ENCODE peak calls at places on chromosomes 5 and 9, in seven cellular contexts. G is left ventricle myocardium inferior, R is IMR-90, E is lower lobe of right lung, F is suprapubic skin, Z is ovary, J is keratinocyte. H is an unnamed sample.
A peak's percentile ranks its signal among the peaks of the same experiment; 100 is the strongest.

GRCh38 chr5:109701779-109702178 is 12.1 kb downstream of the MAN2A1 start:
- DNase-seq in G (no peak), R (peak; percentile 14), E (no peak), F (no peak), Z (no peak), J (no peak), H (no peak)

GRCh38 chr5:176173647-176174046 is 64.6 kb upstream of the SIMC1 start:
- DNase-seq in G (no peak), R (no peak), E (no peak), F (no peak), Z (no peak), J (no peak), H (no peak)

GRCh38 chr9:132244582-132245455 is 83.0 kb downstream of the NTNG2 start:
- DNase-seq in G (peak; percentile 40), R (no peak), E (peak; percentile 45), F (peak; percentile 80), Z (no peak), J (no peak), H (no peak)

GRCh38 chr9:133892193-133892920 is 99.8 kb downstream of the VAV2 start:
- DNase-seq in G (no peak), R (no peak), E (no peak), F (no peak), Z (no peak), J (no peak), H (no peak)

GRCh38 chr9:33166263-33167083 is 663 bp downstream of the B4GALT1 start:
- DNase-seq in G (peak; percentile 55), R (no peak), E (peak; percentile 77), F (peak; percentile 87), Z (peak; percentile 74), J (no peak), H (no peak)

GRCh38 chr5:37791321-37791720 is 48.5 kb downstream of the GDNF start:
- DNase-seq in G (no peak), R (no peak), E (no peak), F (no peak), Z (no peak), J (no peak), H (no peak)

GRCh38 chr5:150163547-150164059 is 3.0 kb upstream of the CDX1 start:
- DNase-seq in G (peak; percentile 82), R (no peak), E (peak; percentile 59), F (no peak), Z (peak; percentile 86), J (no peak), H (no peak)

GRCh38 chr5:133423618-133424282 is 188.6 kb downstream of the FSTL4 start:
- DNase-seq in G (peak; percentile 63), R (peak; percentile 12), E (peak; percentile 80), F (no peak), Z (peak; percentile 59), J (peak; percentile 84), H (peak; percentile 31)

GRCh38 chr5:119267958-119268386 is 87.8 kb upstream of the TNFAIP8 start:
- DNase-seq in G (peak; percentile 92), R (peak; percentile 95), E (peak; percentile 95), F (peak; percentile 97), Z (peak; percentile 87), J (no peak), H (peak; percentile 95)

GRCh38 chr5:31663519-31663918 is 24.6 kb downstream of the PDZD2 start:
- DNase-seq in G (peak; percentile 23), R (peak; percentile 2), E (no peak), F (no peak), Z (no peak), J (no peak), H (peak; percentile 3)

GRCh38 chr9:71663931-71664459 is 104.3 kb downstream of the CEMIP2 start:
- DNase-seq in G (no peak), R (no peak), E (no peak), F (no peak), Z (no peak), J (no peak), H (no peak)

GRCh38 chr9:127525426-127526188 is 74.3 kb downstream of the LRSAM1 start:
- DNase-seq in G (no peak), R (peak; percentile 58), E (no peak), F (no peak), Z (no peak), J (no peak), H (peak; percentile 68)
- TF ChIP-seq CTCF in G (peak; percentile 60), R (peak; percentile 66), E (peak; percentile 69), F (peak; percentile 32), Z (no peak), J (peak; percentile 70), H (peak; percentile 78)

GRCh38 chr9:131010482-131011273 is 1.7 kb downstream of the LAMC3 start:
- DNase-seq in G (no peak), R (no peak), E (no peak), F (no peak), Z (no peak), J (no peak), H (no peak)
- H3K4me3 ChIP-seq in G (no peak overlapping the region), R (no peak overlapping the region), E (no peak overlapping the region), F (peak overlapping the region; percentile 7), Z (no peak overlapping the region), J (no peak overlapping the region), H (no peak overlapping the region)

GRCh38 chr9:69535911-69536310 is 136.3 kb downstream of the APBA1 start:
- DNase-seq in G (no peak), R (peak; percentile 68), E (no peak), F (no peak), Z (no peak), J (no peak), H (no peak)
- H3K27ac ChIP-seq in G (no peak overlapping the region), R (no peak overlapping the region), E (no peak overlapping the region), F (no peak overlapping the region), Z (no peak overlapping the region), J (no peak overlapping the region), H (no peak overlapping the region)

DNA sequence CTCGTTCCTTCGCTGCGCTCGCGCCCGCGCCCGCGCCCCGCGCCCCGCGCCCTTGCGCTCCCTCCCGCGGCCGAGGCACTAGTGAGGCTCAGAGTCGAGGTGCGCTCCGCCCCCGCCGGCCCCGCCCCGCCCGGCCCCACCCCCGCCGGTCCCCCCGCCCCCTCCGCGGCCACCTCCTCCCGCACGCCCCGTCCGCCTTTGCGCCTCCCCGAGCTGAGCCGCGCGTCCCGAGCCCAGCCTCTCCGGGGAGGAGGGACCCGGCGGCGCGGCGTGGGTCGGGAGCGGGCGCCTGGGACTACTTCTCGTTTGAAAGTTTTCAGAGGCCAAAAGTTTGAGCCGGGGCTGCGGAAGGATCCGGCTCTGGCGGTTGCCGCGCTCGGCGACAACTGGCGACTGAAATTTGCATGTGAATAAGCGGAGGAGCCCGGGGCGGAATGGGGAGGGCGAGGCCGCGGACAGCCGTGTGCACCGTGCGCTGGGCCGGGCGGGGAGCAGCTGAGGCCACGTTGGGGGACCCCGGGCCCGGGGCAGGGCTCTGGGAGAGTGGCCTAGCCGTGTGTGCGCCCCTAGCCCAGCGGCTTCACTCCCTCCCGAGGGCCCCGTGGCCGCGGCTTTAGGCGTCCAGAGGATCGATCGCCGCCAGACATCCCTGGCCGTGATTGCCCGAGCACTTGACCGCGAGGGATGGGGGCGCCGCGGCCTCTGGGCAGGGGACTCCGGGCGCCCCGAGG is at the start of gene NOTCH1:
- DNase-seq in G (peak; percentile 94), R (peak; percentile 87), E (peak; percentile 96), F (peak; percentile 96), Z (peak; percentile 87), J (peak; percentile 61), H (peak; percentile 59)
- TF ChIP-seq CTCF in G (peak; percentile 34), R (no peak), E (no peak), F (no peak), Z (no peak), J (no peak), H (no peak)

GRCh38 chr5:174626521-174626920 is 97.9 kb upstream of the MSX2 start:
- DNase-seq in G (no peak), R (no peak), E (no peak), F (no peak), Z (no peak), J (no peak), H (no peak)
- H3K4me3 ChIP-seq in G (no peak overlapping the region), R (no peak overlapping the region), E (no peak overlapping the region), F (no peak overlapping the region), Z (no peak overlapping the region), J (no peak overlapping the region), H (no peak overlapping the region)

GRCh38 chr9:137057545-137057944 is 3.7 kb upstream of the ENTPD2 start:
- DNase-seq in G (no peak), R (no peak), E (no peak), F (no peak), Z (no peak), J (no peak), H (no peak)

GRCh38 chr9:137056739-137057407 is 3.0 kb upstream of the ENTPD2 start:
- DNase-seq in G (no peak), R (no peak), E (no peak), F (no peak), Z (no peak), J (no peak), H (no peak)

GRCh38 chr9:137053944-137054931 is at the start of gene ENTPD2:
- DNase-seq in G (no peak), R (no peak), E (peak; percentile 75), F (no peak), Z (no peak), J (no peak), H (no peak)

GRCh38 chr9:137054932-137055384 is 1.1 kb upstream of the ENTPD2 start:
- DNase-seq in G (no peak), R (no peak), E (no peak), F (no peak), Z (no peak), J (no peak), H (no peak)

DNA sequence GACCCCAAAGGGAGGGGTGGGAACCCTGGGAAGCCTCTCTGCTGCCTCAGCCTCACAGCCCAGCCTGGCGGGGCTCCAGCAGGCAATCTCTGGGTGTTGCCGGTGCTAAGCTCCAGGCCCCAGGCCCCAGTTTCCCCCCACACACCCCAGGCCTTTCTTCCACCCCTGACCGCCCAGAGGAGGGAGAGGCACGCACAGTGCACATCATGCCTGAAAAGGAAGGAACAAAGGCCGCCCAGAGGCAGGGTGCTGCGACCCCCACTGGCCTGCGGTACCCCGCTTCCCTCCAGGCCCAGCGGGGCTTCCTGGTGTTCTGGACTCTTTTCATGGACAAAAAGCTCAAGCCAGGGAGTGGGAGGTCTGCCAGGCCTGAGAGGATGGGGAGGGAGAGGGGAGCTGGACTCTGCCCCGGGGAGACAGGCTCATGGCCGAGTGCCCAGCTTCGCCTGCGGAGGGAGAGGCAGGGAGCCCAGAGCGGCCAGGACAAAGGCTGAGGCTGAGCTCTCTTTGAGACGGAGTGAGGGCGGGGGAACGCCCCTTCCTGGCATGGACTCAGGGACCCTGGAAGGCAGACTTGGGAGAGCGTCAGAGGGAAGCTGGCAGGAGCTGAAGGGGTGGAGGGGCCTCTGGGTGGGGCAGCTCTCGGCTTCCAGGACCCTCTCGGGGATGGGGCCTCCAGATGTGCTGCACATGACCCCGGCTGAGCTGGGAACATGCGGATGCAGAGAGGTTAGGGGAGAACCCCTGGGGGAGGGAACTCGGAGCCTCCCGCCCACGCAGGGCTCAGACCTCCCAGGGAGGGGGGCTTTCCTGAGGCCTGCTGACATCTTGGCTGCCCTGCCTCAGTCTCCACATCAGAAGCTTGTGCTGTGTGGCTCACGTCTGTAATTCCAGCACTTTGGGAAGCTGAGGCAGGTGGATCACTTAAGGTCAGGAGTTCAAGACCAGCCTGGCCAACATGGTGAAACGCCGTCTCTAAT is 1.8 kb upstream of the ENTPD2 start:
- DNase-seq in G (peak; percentile 95), R (peak; percentile 41), E (peak; percentile 73), F (no peak), Z (peak; percentile 99), J (no peak), H (no peak)
- H3K27ac ChIP-seq in G (peak overlapping the region; percentile 93), R (no peak overlapping the region), E (peak overlapping the region; percentile 46), F (peak overlapping the region; percentile 20), Z (peak overlapping the region; percentile 69), J (no peak overlapping the region), H (no peak overlapping the region)

H was measured in brain microvascular endothelial cell.